ENCODE peak calls at places on chromosomes 16 and 17, in four cellular contexts. V is CD8-positive, alpha-beta T cell; X is Right ventricle myocardium inferior; L is psoas muscle. W is an unnamed sample.

GRCh38 chr16:78952630-78953029 is 647.9 kb downstream of the MAF start:
- ATAC-seq in X (no peak), L (no peak), V (no peak), W (no peak)

GRCh38 chr17:50447870-50448573 is 20.7 kb downstream of the CHAD start:
- ATAC-seq in V (no peak), X (peak; percentile 53), L (peak; percentile 8), W (no peak)

GRCh38 chr17:66306413-66306812 is 4.0 kb downstream of the PRKCA start:
- ATAC-seq in X (no peak), L (no peak), V (no peak), W (no peak)

GRCh38 chr17:81030726-81031570 is 4.0 kb upstream of the BAIAP2 start:
- ATAC-seq in V (no peak), X (peak; percentile 32), L (no peak), W (no peak)

GRCh38 chr16:89785523-89786155 is 30.8 kb downstream of the FANCA start:
- ATAC-seq in V (peak; percentile 68), L (no peak), X (no peak), W (no peak)

GRCh38 chr17:59694344-59694743 is 12.9 kb downstream of the PTRH2 start:
- ATAC-seq in V (no peak), L (no peak), X (no peak), W (no peak)

GRCh38 chr16:52617591-52617990 is 70.6 kb upstream of the TOX3 start:
- ATAC-seq in V (no peak), X (no peak), L (no peak), W (no peak)

GRCh38 chr17:73620414-73620813 is 23.8 kb downstream of the SDK2 start:
- ATAC-seq in L (no peak), X (no peak), V (no peak), W (no peak)

GRCh38 chr16:81610144-81610842 is 165.7 kb downstream of the CMIP start:
- ATAC-seq in V (no peak), X (peak; percentile 77), L (peak; percentile 84), W (peak; percentile 91)

GRCh38 chr17:76345377-76345945 is 8.3 kb downstream of the PRPSAP1 start:
- ATAC-seq in X (no peak), V (no peak), L (no peak), W (no peak)

GRCh38 chr17:80789356-80789902 is 202.2 kb upstream of the CHMP6 start:
- ATAC-seq in V (no peak), X (peak; percentile 79), L (peak; percentile 55), W (peak; percentile 77)

GRCh38 chr17:82361885-82362633 is 3.0 kb downstream of the TEX19 start:
- ATAC-seq in L (no peak), V (no peak), X (no peak), W (no peak)

GRCh38 chr17:59675231-59675630 is 32.0 kb downstream of the PTRH2 start:
- ATAC-seq in X (no peak), V (no peak), L (no peak), W (no peak)

GRCh38 chr17:10120113-10120485 is 78.3 kb downstream of the GAS7 start:
- ATAC-seq in X (no peak), V (no peak), L (no peak), W (no peak)

GRCh38 chr17:80603380-80603779 is 58.7 kb downstream of the RPTOR start:
- ATAC-seq in L (no peak), V (no peak), X (no peak), W (no peak)

GRCh38 chr16:70808371-70808770 is 7.4 kb upstream of the VAC14 start:
- ATAC-seq in X (no peak), L (no peak), V (no peak), W (peak; percentile 38)

GRCh38 chr16:73527191-73527590 is 479.3 kb upstream of the ZFHX3 start:
- ATAC-seq in X (no peak), V (no peak), L (no peak), W (no peak)

GRCh38 chr17:75024686-75025397 is 12.4 kb downstream of the MRPL58 start:
- ATAC-seq in V (peak; percentile 57), X (no peak), L (no peak), W (no peak)

GRCh38 chr17:60356947-60357346 is 35.0 kb downstream of the USP32 start:
- ATAC-seq in L (peak; percentile 39), V (no peak), X (peak; percentile 40), W (no peak)

GRCh38 chr17:82317394-82318168 is at the start of gene CD7:
- ATAC-seq in L (no peak), X (no peak), V (peak; percentile 78), W (no peak)